ENCODE peak calls at places on chromosomes 3 and 15, in six cellular contexts. C, W, N, V, A and Y are unnamed samples.
A peak's percentile ranks its signal among the peaks of the same experiment; 100 is the strongest.

GRCh38 chr15:78034495-78035191 is 42.9 kb downstream of the TBC1D2B start:
- DNase-seq in W (no peak), N (no peak), C (peak; percentile 27), A (no peak), V (no peak), Y (peak; percentile 38)

GRCh38 chr15:20657084-20657483 is 115.5 kb upstream of the GOLGA6L6 start:
- DNase-seq in C (no peak), W (no peak), A (no peak), V (no peak), N (no peak), Y (no peak)

GRCh38 chr3:152737021-152737908 is 97.7 kb upstream of the P2RY1 start:
- DNase-seq in N (no peak), W (no peak), A (peak; percentile 91), V (no peak), C (peak; percentile 92), Y (peak; percentile 81)

GRCh38 chr3:4421121-4421520 is 45.9 kb downstream of the SUMF1 start:
- DNase-seq in A (no peak), N (no peak), V (no peak), W (no peak), C (peak; percentile 90), Y (peak; percentile 79)

GRCh38 chr3:73656241-73656890 is 31.6 kb upstream of the PDZRN3 start:
- DNase-seq in V (no peak), N (no peak), C (no peak), W (no peak), A (peak; percentile 55), Y (peak; percentile 45)

GRCh38 chr3:63911901-63912767 is at the start of gene SCAANT1:
- DNase-seq in V (peak; percentile 58), N (peak; percentile 83), A (peak; percentile 82), W (peak; percentile 94), C (peak; percentile 86), Y (peak; percentile 91)

GRCh38 chr15:52143862-52144261 is 31.3 kb upstream of the BCL2L10 start:
- DNase-seq in A (no peak), V (no peak), W (no peak), N (no peak), C (peak; percentile 84), Y (peak; percentile 68)

GRCh38 chr15:89114974-89115373 is 26.7 kb downstream of the ABHD2 start:
- DNase-seq in C (peak; percentile 63), A (peak; percentile 66), V (no peak), W (peak; percentile 55), N (no peak), Y (peak; percentile 76)

GRCh38 chr3:4743371-4743770 is 235.9 kb upstream of the BHLHE40 start:
- DNase-seq in N (no peak), W (no peak), A (no peak), V (no peak), C (no peak), Y (no peak)

GRCh38 chr3:46692566-46692983 is 904 bp downstream of the ALS2CL start:
- DNase-seq in W (no peak), N (no peak), V (no peak), C (no peak), A (no peak), Y (no peak)

GRCh38 chr15:72342385-72342784 is 22.4 kb upstream of the CELF6 start:
- DNase-seq in N (peak; percentile 77), C (peak; percentile 28), V (no peak), W (peak; percentile 40), A (no peak), Y (peak; percentile 41)

GRCh38 chr3:167691366-167691765 is 37.6 kb upstream of the WDR49 start:
- DNase-seq in V (no peak), W (no peak), A (no peak), N (no peak), C (no peak), Y (no peak)

GRCh38 chr15:35019401-35020327 is 31.6 kb upstream of the ZNF770 start:
- DNase-seq in N (no peak), V (peak; percentile 14), A (no peak), W (no peak), C (peak; percentile 40), Y (peak; percentile 14)

GRCh38 chr15:34248190-34248589 is 23.4 kb downstream of the EMC4 start:
- DNase-seq in N (no peak), V (no peak), C (no peak), W (no peak), A (no peak), Y (no peak)

GRCh38 chr3:140180603-140181002 is 245.6 kb downstream of the CLSTN2 start:
- DNase-seq in N (no peak), C (peak; percentile 6), W (no peak), A (no peak), V (no peak), Y (no peak)

GRCh38 chr3:96430019-96430541 is 384.3 kb upstream of the EPHA6 start:
- DNase-seq in V (no peak), N (no peak), A (no peak), W (no peak), C (no peak), Y (no peak)

GRCh38 chr15:35958021-35958420 is 412.1 kb upstream of the DPH6 start:
- DNase-seq in N (peak; percentile 82), A (peak; percentile 26), W (no peak), C (peak; percentile 51), V (no peak), Y (peak; percentile 38)

GRCh38 chr3:106392905-106393304 is 524.1 kb upstream of the CBLB start:
- DNase-seq in V (no peak), W (no peak), N (no peak), A (peak; percentile 13), C (peak; percentile 49), Y (no peak)

DNA sequence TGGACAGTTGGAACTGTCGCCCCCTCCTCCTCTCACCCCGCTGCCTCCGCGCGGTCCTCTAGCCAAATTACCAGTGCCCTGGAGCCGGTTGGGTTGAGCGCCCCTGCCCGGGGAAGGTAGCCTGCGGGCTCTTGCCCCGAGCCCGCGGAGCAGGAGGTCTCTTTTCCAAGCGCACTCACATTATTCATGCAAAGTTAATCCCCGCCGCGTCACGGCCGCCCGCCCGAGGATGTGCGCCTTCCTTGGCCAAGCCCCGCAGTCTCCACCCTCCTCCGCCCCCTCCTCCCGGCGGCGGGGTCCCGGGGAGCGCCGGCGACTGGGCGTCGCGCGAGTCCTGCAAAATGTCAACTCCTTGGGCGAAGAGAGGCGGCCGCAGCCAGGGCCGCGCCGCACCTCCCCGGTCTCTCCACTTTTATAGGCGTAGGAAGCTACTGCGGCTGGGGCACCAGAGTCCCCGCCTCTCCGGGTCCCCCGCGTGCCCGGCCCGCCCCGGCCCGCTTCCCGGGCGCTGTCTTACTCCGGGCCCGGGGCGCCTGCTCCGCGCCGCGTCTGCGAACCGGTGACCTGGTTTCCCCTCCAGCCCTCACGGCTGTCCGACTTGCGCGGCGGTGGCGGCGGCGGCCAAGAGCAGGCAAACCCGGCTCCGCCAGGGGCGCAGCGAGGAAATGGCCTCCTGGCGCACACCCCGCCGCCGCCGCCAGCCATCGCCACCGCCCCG is at the start of gene THRB:
- DNase-seq in V (no peak), A (no peak), W (peak; percentile 75), N (peak; percentile 93), C (peak; percentile 59), Y (peak; percentile 83)
- H3K4me3 ChIP-seq in V (peak within 1 kb of the TSS; percentile 75), A (peak within 1 kb of the TSS; percentile 60), W (peak within 1 kb of the TSS; percentile 69), N (peak within 1 kb of the TSS; percentile 70), C (peak within 1 kb of the TSS; percentile 89), Y (peak within 1 kb of the TSS; percentile 75)

GRCh38 chr15:40441736-40442531 is 1.2 kb downstream of the BAHD1 start:
- DNase-seq in C (no peak), N (peak; percentile 39), A (no peak), W (peak; percentile 59), V (no peak), Y (no peak)
- TF ChIP-seq CTCF in C (no peak), N (peak; percentile 18), A (no peak), W (no peak), V (no peak), Y (no peak)

DNA sequence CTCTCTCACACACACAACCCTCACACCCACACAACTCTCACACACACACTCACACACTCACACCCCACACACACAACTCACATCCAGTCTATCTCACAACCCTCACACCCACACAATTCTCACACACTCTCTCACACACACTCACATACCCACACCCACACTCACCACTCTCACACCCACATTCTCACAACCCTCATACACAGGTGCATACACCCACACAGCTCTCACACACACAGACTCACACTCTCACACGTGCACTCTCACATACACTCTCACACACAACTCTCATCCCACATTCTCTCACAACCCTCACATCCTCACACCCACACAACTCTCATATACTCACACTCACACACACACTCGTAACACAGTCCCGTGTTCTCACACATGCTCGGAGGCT is 134.4 kb downstream of the FBLN2 start:
- DNase-seq in A (no peak), C (no peak), W (no peak), V (no peak), N (no peak), Y (no peak)
- H3K4me3 ChIP-seq in A (no peak overlapping the region), C (no peak overlapping the region), W (no peak overlapping the region), V (no peak overlapping the region), N (no peak overlapping the region), Y (no peak overlapping the region)

DNA sequence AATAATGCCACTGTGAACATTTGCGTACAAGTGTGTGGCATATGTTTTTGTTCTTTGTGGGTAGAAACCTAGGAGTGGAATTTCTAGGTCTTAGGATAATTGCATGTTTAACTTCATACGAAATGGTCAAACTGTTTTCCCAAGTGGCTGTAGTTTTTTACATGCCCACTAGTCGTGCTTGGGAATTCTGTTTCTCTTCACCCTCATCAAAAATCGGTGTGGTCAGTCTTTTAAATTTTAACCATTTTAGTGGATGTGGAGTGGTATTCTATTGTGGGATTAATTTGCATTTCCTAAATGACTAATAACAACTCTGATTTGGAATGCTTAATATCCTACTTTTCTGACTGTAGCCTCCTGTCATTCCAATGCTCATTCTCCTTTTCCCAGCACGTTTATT is 27.6 kb downstream of the ZFAND6 start:
- DNase-seq in C (no peak), V (no peak), W (no peak), N (no peak), A (no peak), Y (no peak)
- TF ChIP-seq CTCF in C (peak; percentile 16), V (no peak), W (peak; percentile 9), N (no peak), A (peak; percentile 29), Y (peak; percentile 19)

GRCh38 chr3:128054363-128054762 is 2.1 kb downstream of the SEC61A1 start:
- DNase-seq in W (no peak), C (peak; percentile 73), A (no peak), V (no peak), N (no peak), Y (peak; percentile 83)
- H3K4me3 ChIP-seq in W (no peak overlapping the region), C (peak overlapping the region; percentile 94), A (peak overlapping the region; percentile 97), V (peak overlapping the region; percentile 68), N (no peak overlapping the region), Y (peak overlapping the region; percentile 87)

GRCh38 chr15:81161215-81161673 is 27.2 kb downstream of the CFAP161 start:
- DNase-seq in A (no peak), N (no peak), V (no peak), W (no peak), C (no peak), Y (no peak)

GRCh38 chr15:81165565-81165964 is 31.1 kb upstream of the IL16 start:
- DNase-seq in A (no peak), C (peak; percentile 79), V (no peak), W (no peak), N (no peak), Y (peak; percentile 33)

GRCh38 chr15:81166949-81167816 is 29.5 kb upstream of the IL16 start:
- DNase-seq in C (peak; percentile 56), V (no peak), W (no peak), N (no peak), A (no peak), Y (peak; percentile 51)

GRCh38 chr15:81161851-81162250 is 27.8 kb downstream of the CFAP161 start:
- DNase-seq in W (no peak), N (no peak), V (no peak), C (no peak), A (no peak), Y (no peak)

GRCh38 chr15:81163961-81164800 is 30.1 kb downstream of the CFAP161 start:
- DNase-seq in V (no peak), N (peak; percentile 10), A (peak; percentile 33), W (no peak), C (peak; percentile 87), Y (peak; percentile 81)
- TF ChIP-seq CTCF in V (peak; percentile 19), N (peak; percentile 38), A (peak; percentile 4), W (no peak), C (peak; percentile 35), Y (peak; percentile 45)